ENCODE peak calls at places on chromosomes 12 and 14, in ten cellular contexts. One of them, this sample, is unnamed.

GRCh38 chr14:83042858-83043257 is 1509.2 kb upstream of the SEL1L start:
- DNase-seq in NCI-H146: no peak
- DNase-seq in ovary: no peak
- DNase-seq in non-pigmented ciliary epithelial cell: no peak
- DNase-seq in activated T-helper 1 cell treated with anti-CD3 and anti-CD28 coated beads, Interleukin-12 subunit alpha, Interleukin-12 subunit beta, Interleukin-2, Interleukin-4 antibody, amounts not matched to agents 30 ng/mL and 10 ng/mL and 1 ng/mL, durations not matched to agents 14 hours and 24 hours and 36 hours: no peak
- DNase-seq in NCI-H2081: no peak
- DNase-seq in anterior cingulate cortex: no peak
- DNase-seq in GM20000: no peak
- DNase-seq in activated T-cell treated with anti-CD3 and anti-CD28 coated beads, Interleukin-2, amount 50 U/mL, for 72 hours: no peak
- DNase-seq in astrocyte of the hippocampus: no peak
- DNase-seq in this sample: no peak

GRCh38 chr14:103385994-103386491 is 828 bp downstream of the MARK3 start:
- DNase-seq in astrocyte of the hippocampus: peak; percentile 45
- DNase-seq in ovary: peak; percentile 36
- DNase-seq in anterior cingulate cortex: peak; percentile 49
- DNase-seq in NCI-H146: peak; percentile 75
- DNase-seq in activated T-cell treated with anti-CD3 and anti-CD28 coated beads, Interleukin-2, amount 50 U/mL, for 72 hours: peak; percentile 49
- DNase-seq in activated T-helper 1 cell treated with anti-CD3 and anti-CD28 coated beads, Interleukin-12 subunit alpha, Interleukin-12 subunit beta, Interleukin-2, Interleukin-4 antibody, amounts not matched to agents 30 ng/mL and 10 ng/mL and 1 ng/mL, durations not matched to agents 14 hours and 24 hours and 36 hours: peak; percentile 24
- DNase-seq in NCI-H2081: peak; percentile 33
- DNase-seq in non-pigmented ciliary epithelial cell: no peak
- DNase-seq in GM20000: no peak
- DNase-seq in this sample: peak; percentile 53

GRCh38 chr14:72104011-72104613 is 171.9 kb downstream of the RGS6 start:
- DNase-seq in non-pigmented ciliary epithelial cell: no peak
- DNase-seq in NCI-H146: no peak
- DNase-seq in astrocyte of the hippocampus: peak; percentile 7
- DNase-seq in GM20000: peak; percentile 43
- DNase-seq in NCI-H2081: no peak
- DNase-seq in ovary: no peak
- DNase-seq in activated T-cell treated with anti-CD3 and anti-CD28 coated beads, Interleukin-2, amount 50 U/mL, for 72 hours: peak; percentile 43
- DNase-seq in activated T-helper 1 cell treated with anti-CD3 and anti-CD28 coated beads, Interleukin-12 subunit alpha, Interleukin-12 subunit beta, Interleukin-2, Interleukin-4 antibody, amounts not matched to agents 30 ng/mL and 10 ng/mL and 1 ng/mL, durations not matched to agents 14 hours and 24 hours and 36 hours: no peak
- DNase-seq in anterior cingulate cortex: no peak
- DNase-seq in this sample: no peak

GRCh38 chr14:75981426-75981825 is 369 bp downstream of the TGFB3 start:
- DNase-seq in activated T-helper 1 cell treated with anti-CD3 and anti-CD28 coated beads, Interleukin-12 subunit alpha, Interleukin-12 subunit beta, Interleukin-2, Interleukin-4 antibody, amounts not matched to agents 30 ng/mL and 10 ng/mL and 1 ng/mL, durations not matched to agents 14 hours and 24 hours and 36 hours: peak; percentile 27
- DNase-seq in NCI-H146: peak; percentile 71
- DNase-seq in GM20000: peak; percentile 92
- DNase-seq in anterior cingulate cortex: peak; percentile 62
- DNase-seq in astrocyte of the hippocampus: no peak
- DNase-seq in ovary: peak; percentile 46
- DNase-seq in NCI-H2081: peak; percentile 39
- DNase-seq in non-pigmented ciliary epithelial cell: no peak
- DNase-seq in activated T-cell treated with anti-CD3 and anti-CD28 coated beads, Interleukin-2, amount 50 U/mL, for 72 hours: peak; percentile 67
- DNase-seq in this sample: peak; percentile 19

GRCh38 chr14:81743605-81744004 is 210.0 kb upstream of the SEL1L start:
- DNase-seq in activated T-helper 1 cell treated with anti-CD3 and anti-CD28 coated beads, Interleukin-12 subunit alpha, Interleukin-12 subunit beta, Interleukin-2, Interleukin-4 antibody, amounts not matched to agents 30 ng/mL and 10 ng/mL and 1 ng/mL, durations not matched to agents 14 hours and 24 hours and 36 hours: no peak
- DNase-seq in astrocyte of the hippocampus: no peak
- DNase-seq in GM20000: no peak
- DNase-seq in NCI-H2081: no peak
- DNase-seq in NCI-H146: no peak
- DNase-seq in anterior cingulate cortex: no peak
- DNase-seq in activated T-cell treated with anti-CD3 and anti-CD28 coated beads, Interleukin-2, amount 50 U/mL, for 72 hours: no peak
- DNase-seq in non-pigmented ciliary epithelial cell: no peak
- DNase-seq in ovary: no peak
- DNase-seq in this sample: no peak

GRCh38 chr12:83823386-83824045 is 1089.1 kb downstream of the SLC6A15 start:
- DNase-seq in NCI-H146: peak; percentile 3
- DNase-seq in activated T-helper 1 cell treated with anti-CD3 and anti-CD28 coated beads, Interleukin-12 subunit alpha, Interleukin-12 subunit beta, Interleukin-2, Interleukin-4 antibody, amounts not matched to agents 30 ng/mL and 10 ng/mL and 1 ng/mL, durations not matched to agents 14 hours and 24 hours and 36 hours: no peak
- DNase-seq in NCI-H2081: peak; percentile 39
- DNase-seq in astrocyte of the hippocampus: peak; percentile 31
- DNase-seq in non-pigmented ciliary epithelial cell: no peak
- DNase-seq in GM20000: peak; percentile 21
- DNase-seq in activated T-cell treated with anti-CD3 and anti-CD28 coated beads, Interleukin-2, amount 50 U/mL, for 72 hours: peak; percentile 2
- DNase-seq in anterior cingulate cortex: no peak
- DNase-seq in ovary: no peak
- DNase-seq in this sample: no peak

GRCh38 chr12:60112063-60112462 is 516.2 kb downstream of the SLC16A7 start:
- DNase-seq in NCI-H2081: no peak
- DNase-seq in non-pigmented ciliary epithelial cell: no peak
- DNase-seq in activated T-cell treated with anti-CD3 and anti-CD28 coated beads, Interleukin-2, amount 50 U/mL, for 72 hours: no peak
- DNase-seq in anterior cingulate cortex: no peak
- DNase-seq in GM20000: no peak
- DNase-seq in NCI-H146: no peak
- DNase-seq in ovary: no peak
- DNase-seq in astrocyte of the hippocampus: no peak
- DNase-seq in activated T-helper 1 cell treated with anti-CD3 and anti-CD28 coated beads, Interleukin-12 subunit alpha, Interleukin-12 subunit beta, Interleukin-2, Interleukin-4 antibody, amounts not matched to agents 30 ng/mL and 10 ng/mL and 1 ng/mL, durations not matched to agents 14 hours and 24 hours and 36 hours: no peak
- DNase-seq in this sample: no peak

GRCh38 chr12:106791531-106791930 is 17.0 kb downstream of the RIC8B start:
- DNase-seq in ovary: no peak
- DNase-seq in activated T-helper 1 cell treated with anti-CD3 and anti-CD28 coated beads, Interleukin-12 subunit alpha, Interleukin-12 subunit beta, Interleukin-2, Interleukin-4 antibody, amounts not matched to agents 30 ng/mL and 10 ng/mL and 1 ng/mL, durations not matched to agents 14 hours and 24 hours and 36 hours: no peak
- DNase-seq in astrocyte of the hippocampus: peak; percentile 38
- DNase-seq in NCI-H146: peak; percentile 74
- DNase-seq in NCI-H2081: peak; percentile 95
- DNase-seq in anterior cingulate cortex: no peak
- DNase-seq in activated T-cell treated with anti-CD3 and anti-CD28 coated beads, Interleukin-2, amount 50 U/mL, for 72 hours: no peak
- DNase-seq in non-pigmented ciliary epithelial cell: no peak
- DNase-seq in GM20000: no peak
- DNase-seq in this sample: no peak